ENCODE peak calls at places on chromosomes 2 and 18, in seven cellular contexts. F is Peyer's patch, B is DND-41, Q is thoracic aorta, O is K562, A is A549, N is IMR-90. S is an unnamed sample.

GRCh38 chr18:28174181-28174906 is 2.6 kb downstream of the CDH2 start:
- DNase-seq in A (no peak), B (no peak), Q (no peak), O (no peak), N (no peak), F (no peak), S (no peak)

GRCh38 chr2:167406558-167406957 is 518.3 kb downstream of the XIRP2 start:
- DNase-seq in Q (no peak), A (no peak), F (no peak), O (no peak), B (no peak), N (no peak), S (no peak)

GRCh38 chr2:215870986-215871385 is 142.4 kb downstream of the MREG start:
- DNase-seq in F (no peak), B (no peak), Q (no peak), O (peak), N (no peak), A (peak), S (no peak)

GRCh38 chr2:27753744-27754588 is 17.6 kb upstream of the MRPL33 start:
- DNase-seq in N (peak), F (peak), B (peak), O (peak), A (peak), Q (peak), S (peak)

GRCh38 chr2:192960945-192961344 is 766.2 kb upstream of the TMEFF2 start:
- DNase-seq in Q (no peak), A (no peak), N (no peak), F (no peak), B (no peak), O (no peak), S (no peak)

GRCh38 chr2:161995553-161996016 is 78.4 kb downstream of the DPP4 start:
- DNase-seq in N (no peak), F (no peak), Q (no peak), B (peak), O (no peak), A (no peak), S (no peak)

GRCh38 chr2:58890865-58891525 is 649.9 kb upstream of the FANCL start:
- DNase-seq in F (no peak), A (no peak), O (no peak), N (no peak), B (no peak), Q (no peak), S (no peak)

GRCh38 chr2:65378308-65378689 is 54.1 kb downstream of the SPRED2 start:
- DNase-seq in B (no peak), N (no peak), A (no peak), Q (no peak), O (no peak), F (no peak), S (no peak)

GRCh38 chr2:23593396-23594078 is 208.6 kb downstream of the KLHL29 start:
- DNase-seq in O (no peak), Q (no peak), A (no peak), N (no peak), F (no peak), B (no peak), S (no peak)

GRCh38 chr18:49177812-49178211 is 227.0 kb upstream of the SMAD7 start:
- DNase-seq in A (no peak), B (no peak), O (no peak), Q (no peak), F (no peak), N (peak), S (no peak)

GRCh38 chr2:11387831-11388230 is 43.4 kb upstream of the ROCK2 start:
- DNase-seq in A (peak), F (peak), O (no peak), N (no peak), B (no peak), Q (no peak), S (no peak)

GRCh38 chr2:134140251-134140661 is 113.6 kb upstream of the MGAT5 start:
- DNase-seq in F (peak), B (no peak), N (no peak), O (no peak), A (no peak), Q (no peak), S (no peak)

GRCh38 chr18:79953921-79954651 is 2.6 kb upstream of the SLC66A2 start:
- DNase-seq in N (no peak), Q (no peak), A (no peak), B (no peak), F (peak), O (no peak), S (no peak)

GRCh38 chr2:119584469-119584868 is 40.2 kb downstream of the CFAP221 start:
- DNase-seq in O (no peak), B (no peak), F (no peak), N (no peak), Q (no peak), A (no peak), S (no peak)

GRCh38 chr2:63792523-63792922 is 49.2 kb upstream of the UGP2 start:
- DNase-seq in F (no peak), N (peak), Q (no peak), A (peak), O (no peak), B (no peak), S (no peak)

GRCh38 chr18:13236411-13236810 is 17.9 kb downstream of the LDLRAD4 start:
- DNase-seq in B (no peak), A (no peak), Q (no peak), F (peak), O (no peak), N (no peak), S (no peak)

GRCh38 chr2:142869461-142870106 is 7.9 kb upstream of the KYNU start:
- DNase-seq in A (peak), O (no peak), N (no peak), Q (no peak), B (no peak), F (no peak), S (no peak)

GRCh38 chr2:104976603-104977120 is 61.2 kb upstream of the MRPS9 start:
- DNase-seq in N (no peak), F (peak), B (peak), O (peak), A (peak), Q (no peak), S (no peak)

GRCh38 chr2:24453379-24454073 is 37.5 kb upstream of the NCOA1 start:
- DNase-seq in N (no peak), O (no peak), B (no peak), F (no peak), A (no peak), Q (no peak), S (no peak)

GRCh38 chr2:64330691-64331429 is 123.1 kb upstream of the LGALSL start:
- DNase-seq in N (peak), Q (peak), F (peak), A (peak), B (peak), O (peak), S (peak)

GRCh38 chr2:26279886-26280285 is 35.1 kb downstream of the HADHB start:
- DNase-seq in Q (no peak), F (no peak), N (no peak), O (no peak), B (no peak), A (no peak), S (no peak)

GRCh38 chr2:218017211-218018053 is 14.6 kb upstream of the TNS1 start:
- DNase-seq in O (no peak), F (no peak), B (no peak), N (no peak), Q (no peak), A (no peak), S (no peak)

GRCh38 chr2:106919012-106919411 is 33.0 kb upstream of the ST6GAL2 start:
- DNase-seq in N (no peak), B (no peak), Q (no peak), F (no peak), O (no peak), A (no peak), S (no peak)

GRCh38 chr2:152847067-152847466 is 128.6 kb downstream of the ARL6IP6 start:
- DNase-seq in A (peak), N (peak), B (no peak), O (no peak), Q (no peak), F (no peak), S (no peak)

GRCh38 chr18:67402543-67402942 is 114.0 kb downstream of the DSEL start:
- DNase-seq in B (no peak), F (no peak), A (no peak), O (no peak), N (peak), Q (no peak), S (no peak)

GRCh38 chr2:25572638-25573037 is 100.7 kb downstream of the DTNB start:
- DNase-seq in F (no peak), A (no peak), Q (no peak), B (no peak), N (no peak), O (no peak), S (no peak)

GRCh38 chr18:45024357-45025107 is 343.8 kb downstream of the SETBP1 start:
- DNase-seq in B (no peak), F (no peak), O (no peak), Q (no peak), N (no peak), A (no peak), S (no peak)
- TF ChIP-seq CTCF in B (no peak), F (no peak), O (no peak), Q (no peak), N (no peak), A (no peak), S (no peak)

GRCh38 chr2:112483047-112483473 is 1.1 kb downstream of the TTL start:
- DNase-seq in B (peak), A (peak), N (peak), Q (no peak), O (peak), F (no peak), S (no peak)
- H3K27ac ChIP-seq in B (peak), A (peak), N (peak), Q (peak), O (peak), F (peak), S (no peak)

GRCh38 chr2:183037281-183037659 is 987 bp downstream of the NCKAP1 start:
- DNase-seq in F (no peak), B (no peak), Q (no peak), A (no peak), O (no peak), N (peak), S (no peak)
- TF ChIP-seq CTCF in F (no peak), B (no peak), Q (no peak), A (no peak), O (no peak), N (no peak), S (no peak)

DNA sequence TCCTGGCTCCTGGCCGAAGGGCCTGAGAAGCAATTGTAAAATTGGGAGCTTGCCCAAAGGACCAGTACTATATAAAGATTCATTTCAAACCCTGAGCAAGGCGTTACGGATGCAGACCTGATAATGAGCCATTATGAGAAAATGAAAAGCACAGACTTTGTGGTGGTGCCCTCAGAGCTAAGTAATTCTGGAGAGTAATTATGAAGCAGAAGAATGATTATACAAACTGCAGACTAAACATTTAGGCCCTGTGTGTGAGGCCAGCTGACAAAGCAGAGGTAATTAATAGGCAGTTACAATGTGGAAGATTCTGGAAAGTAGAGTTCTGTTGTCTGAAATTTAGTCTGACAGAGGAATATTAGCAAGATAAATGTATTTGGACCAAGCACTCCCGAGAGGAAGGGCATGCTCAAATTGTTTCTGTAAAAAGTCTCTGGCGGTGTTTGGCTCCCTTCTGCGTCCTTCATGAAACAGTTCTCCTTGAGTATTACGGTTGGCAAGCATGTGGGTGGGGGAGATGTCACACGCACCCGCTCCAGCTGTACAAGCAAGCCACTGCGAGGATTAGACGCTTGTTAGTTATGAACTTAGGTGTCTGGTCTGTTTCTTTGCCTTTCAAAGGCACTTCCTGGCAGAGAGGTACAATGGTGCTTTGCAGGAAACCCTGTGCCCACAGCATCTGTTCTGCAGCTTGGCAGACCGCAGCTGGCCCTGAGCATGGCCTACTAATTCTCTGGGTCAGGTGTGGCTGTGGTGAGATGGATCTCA is 45.5 kb downstream of the CDC42EP3 start:
- DNase-seq in Q (no peak), A (no peak), B (peak), N (peak), F (peak), O (no peak), S (no peak)
- H3K27ac ChIP-seq in Q (peak), A (no peak), B (no peak), N (no peak), F (peak), O (no peak), S (peak)

DNA sequence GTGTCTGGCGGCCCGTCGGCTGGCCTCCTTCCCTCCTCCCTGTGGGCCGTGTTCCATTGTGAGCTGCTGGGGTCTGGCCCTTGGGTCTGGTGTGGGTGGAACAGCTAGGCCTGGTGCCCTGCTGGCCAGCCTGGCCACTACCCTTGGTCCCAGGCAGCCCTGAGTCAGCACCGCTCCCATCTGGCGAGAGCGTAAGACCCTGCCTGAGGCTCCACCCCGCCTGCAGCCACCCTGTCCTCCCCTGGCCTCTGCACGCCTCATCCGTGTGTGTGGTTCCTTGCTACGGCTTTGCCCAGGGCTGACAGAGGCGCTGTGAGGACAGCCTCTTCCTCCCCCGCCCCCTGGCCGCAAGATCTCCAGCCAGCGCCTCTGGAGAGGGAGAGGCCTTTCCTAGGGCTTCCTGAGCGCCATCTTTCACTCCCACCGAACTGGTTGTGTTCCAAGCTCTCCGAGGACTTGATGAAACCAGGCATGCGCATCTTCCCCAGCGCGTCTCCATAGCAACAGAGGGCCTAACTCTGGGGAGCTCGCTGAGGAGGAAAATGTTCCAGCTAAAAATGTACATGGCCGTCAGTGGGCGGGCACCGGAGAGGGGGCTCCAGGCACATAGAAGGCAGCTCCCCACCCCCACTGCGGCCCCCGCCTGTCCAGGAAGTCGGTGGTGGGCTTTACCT is 83.0 kb downstream of the STPG4 start:
- DNase-seq in N (peak), A (peak), Q (peak), F (peak), B (no peak), O (no peak), S (peak)
- TF ChIP-seq CTCF in N (no peak), A (no peak), Q (peak), F (no peak), B (no peak), O (no peak), S (peak)

GRCh38 chr2:455913-456312 is 168.0 kb upstream of the ALKAL2 start:
- DNase-seq in Q (no peak), A (no peak), F (no peak), B (no peak), N (no peak), O (no peak), S (no peak)
- H3K27ac ChIP-seq in Q (no peak), A (no peak), F (no peak), B (no peak), N (no peak), O (no peak), S (no peak)

GRCh38 chr2:232668805-232669444 is 28.2 kb upstream of the GIGYF2 start:
- DNase-seq in B (no peak), F (no peak), Q (no peak), N (no peak), A (peak), O (no peak), S (no peak)
- TF ChIP-seq CTCF in B (peak), F (peak), Q (peak), N (peak), A (peak), O (peak), S (peak)

GRCh38 chr2:178553047-178553446 is 72.8 kb downstream of the PLEKHA3 start:
- DNase-seq in O (no peak), Q (no peak), A (peak), N (peak), B (no peak), F (no peak), S (no peak)
- H3K27ac ChIP-seq in O (no peak), Q (no peak), A (no peak), N (no peak), B (no peak), F (no peak), S (no peak)

S was measured in tibial nerve.